ENCODE peak calls at places on chromosomes 13 and 19, in six cellular contexts. G is stimulated activated CD4-positive, alpha-beta T cell treated with anti-CD3 and anti-CD28 coated beads, TNF-alpha, amount 100 ng/mL, for 4 hours; T is GM04504; I is stimulated activated CD8-positive, alpha-beta memory T cell treated with anti-CD3 and anti-CD28 coated beads, Interleukin-7, amount 100 ng/mL, for 1 hour; Y is Ammon's horn; J is COLO829. W is an unnamed sample.

GRCh38 chr13:100648354-100648753 is 26.2 kb downstream of the TMTC4 start:
- DNase-seq in G (no peak), T (no peak), I (no peak), Y (no peak), J (no peak), W (no peak)

GRCh38 chr13:110131424-110131823 is 175.5 kb downstream of the COL4A1 start:
- DNase-seq in G (no peak), T (no peak), I (no peak), Y (no peak), J (no peak), W (no peak)

GRCh38 chr13:111280666-111281577 is 39.5 kb upstream of the TEX29 start:
- DNase-seq in G (no peak), T (no peak), I (no peak), Y (no peak), J (no peak), W (no peak)

GRCh38 chr13:58597552-58597951 is 966.0 kb downstream of the PCDH17 start:
- DNase-seq in G (no peak), T (no peak), I (no peak), Y (no peak), J (no peak), W (no peak)

GRCh38 chr19:10295847-10296591 is 6.3 kb downstream of the ICAM5 start:
- DNase-seq in G (no peak), T (no peak), I (no peak), Y (no peak), J (no peak), W (no peak)

GRCh38 chr19:1340681-1341469 is 42.8 kb upstream of the NDUFS7 start:
- DNase-seq in G (no peak), T (no peak), I (no peak), Y (no peak), J (no peak), W (no peak)

GRCh38 chr19:41991025-41991424 is 3.0 kb downstream of the ATP1A3 start:
- DNase-seq in G (no peak), T (no peak), I (no peak), Y (no peak), J (no peak), W (no peak)

GRCh38 chr13:37889102-37889501 is 19.5 kb upstream of the TRPC4 start:
- DNase-seq in G (no peak), T (no peak), I (no peak), Y (no peak), J (no peak), W (no peak)

GRCh38 chr19:29367701-29368306 is 154.9 kb upstream of the UQCRFS1 start:
- DNase-seq in G (no peak), T (no peak), I (no peak), Y (no peak), J (no peak), W (no peak)

GRCh38 chr13:74135306-74136088 is 1.3 kb upstream of the KLF12 start:
- DNase-seq in G (peak; percentile 44), T (peak; percentile 63), I (no peak), Y (peak; percentile 58), J (no peak), W (peak; percentile 62)

GRCh38 chr19:6459356-6460098 is at the start of gene SLC25A23:
- DNase-seq in G (peak; percentile 50), T (peak; percentile 10), I (no peak), Y (peak; percentile 84), J (peak; percentile 64), W (peak; percentile 39)

GRCh38 chr19:13401388-13401787 is 104.9 kb downstream of the CACNA1A start:
- DNase-seq in G (no peak), T (no peak), I (no peak), Y (no peak), J (peak; percentile 80), W (no peak)

GRCh38 chr19:49853852-49854849 is 3.2 kb downstream of the PTOV1 start:
- DNase-seq in G (no peak), T (no peak), I (no peak), Y (no peak), J (no peak), W (no peak)

W was measured in skeletal muscle cell.